ENCODE peak calls at places on chromosomes 7 and 10, in seven cellular contexts. K is mucosa of descending colon; Z is NCI-H1105; E is cardiac fibroblast; J is K562; L is endodermal cell; O is stimulated activated CD8-positive, alpha-beta memory T cell treated with anti-CD3 and anti-CD28 coated beads, Interleukin-2, amount 100 ng/mL, for 1 hour. U is an unnamed sample.

GRCh38 chr7:81851413-81851812 is 81.6 kb upstream of the HGF start:
- DNase-seq in K (no peak), Z (no peak), E (no peak), J (no peak), L (no peak), O (no peak), U (no peak)

GRCh38 chr10:12782537-12782936 is 219.0 kb downstream of the CCDC3 start:
- DNase-seq in K (no peak), Z (no peak), E (peak; percentile 37), J (peak; percentile 72), L (peak; percentile 84), O (no peak), U (no peak)

GRCh38 chr7:2157473-2158279 is 75.1 kb downstream of the MAD1L1 start:
- DNase-seq in K (no peak), Z (peak; percentile 91), E (peak; percentile 93), J (no peak), L (no peak), O (no peak), U (peak; percentile 25)

GRCh38 chr10:17811466-17811865 is 2.3 kb downstream of the MRC1 start:
- DNase-seq in K (no peak), Z (no peak), E (no peak), J (no peak), L (no peak), O (no peak), U (no peak)

GRCh38 chr10:5645375-5645774 is 21.0 kb downstream of the ASB13 start:
- DNase-seq in K (peak; percentile 71), Z (no peak), E (no peak), J (no peak), L (no peak), O (no peak), U (no peak)

GRCh38 chr7:70259497-70259896 is 661.2 kb downstream of the AUTS2 start:
- DNase-seq in K (no peak), Z (no peak), E (no peak), J (no peak), L (no peak), O (no peak), U (no peak)

GRCh38 chr7:155858521-155859061 is 46.3 kb upstream of the SHH start:
- DNase-seq in K (no peak), Z (no peak), E (peak; percentile 10), J (no peak), L (peak; percentile 14), O (no peak), U (peak; percentile 18)

GRCh38 chr10:557792-558328 is 131.6 kb downstream of the DIP2C start:
- DNase-seq in K (no peak), Z (no peak), E (no peak), J (no peak), L (peak; percentile 45), O (no peak), U (no peak)

GRCh38 chr7:103127006-103127405 is 21.9 kb downstream of the NAPEPLD start:
- DNase-seq in K (no peak), Z (no peak), E (no peak), J (no peak), L (no peak), O (no peak), U (no peak)

GRCh38 chr10:30371954-30372353 is 22.9 kb upstream of the MTPAP start:
- DNase-seq in K (no peak), Z (no peak), E (no peak), J (no peak), L (no peak), O (no peak), U (no peak)

GRCh38 chr10:33612551-33612950 is 278.1 kb upstream of the NRP1 start:
- DNase-seq in K (no peak), Z (no peak), E (peak; percentile 92), J (no peak), L (no peak), O (no peak), U (no peak)

GRCh38 chr7:44581426-44581906 is 565 bp downstream of the TMED4 start:
- DNase-seq in K (peak; percentile 71), Z (no peak), E (peak; percentile 29), J (no peak), L (peak; percentile 70), O (peak; percentile 9), U (no peak)

GRCh38 chr7:28674359-28674782 is 262.1 kb downstream of the CREB5 start:
- DNase-seq in K (no peak), Z (no peak), E (no peak), J (no peak), L (no peak), O (no peak), U (no peak)

GRCh38 chr10:91598211-91598981 is 34.5 kb downstream of the PPP1R3C start:
- DNase-seq in K (no peak), Z (no peak), E (peak; percentile 87), J (no peak), L (no peak), O (no peak), U (peak; percentile 40)

GRCh38 chr7:17696422-17696821 is 243.9 kb downstream of the SNX13 start:
- DNase-seq in K (no peak), Z (no peak), E (peak; percentile 98), J (no peak), L (no peak), O (no peak), U (peak; percentile 87)

GRCh38 chr10:89063465-89063864 is 72.9 kb downstream of the FAS start:
- DNase-seq in K (no peak), Z (no peak), E (no peak), J (no peak), L (no peak), O (no peak), U (no peak)

GRCh38 chr10:75542902-75543301 is 111.5 kb downstream of the LRMDA start:
- DNase-seq in K (peak; percentile 51), Z (no peak), E (peak; percentile 28), J (no peak), L (peak; percentile 61), O (no peak), U (no peak)

GRCh38 chr7:23967949-23968599 is 258.1 kb downstream of the STK31 start:
- DNase-seq in K (no peak), Z (no peak), E (no peak), J (no peak), L (peak; percentile 51), O (no peak), U (no peak)

GRCh38 chr7:112414855-112415490 is 35.3 kb upstream of the IFRD1 start:
- DNase-seq in K (no peak), Z (peak; percentile 61), E (peak; percentile 72), J (peak; percentile 73), L (no peak), O (no peak), U (no peak)

GRCh38 chr7:108002726-108003590 is at the start of gene LAMB1:
- DNase-seq in K (peak; percentile 85), Z (peak; percentile 18), E (peak; percentile 87), J (peak; percentile 93), L (peak; percentile 92), O (no peak), U (peak; percentile 29)

GRCh38 chr7:127782550-127783266 is 130.7 kb downstream of the SND1 start:
- DNase-seq in K (no peak), Z (no peak), E (peak; percentile 40), J (no peak), L (no peak), O (no peak), U (no peak)

GRCh38 chr7:19122018-19122588 is 4.7 kb upstream of the TWIST1 start:
- DNase-seq in K (no peak), Z (peak; percentile 20), E (peak; percentile 85), J (no peak), L (no peak), O (no peak), U (no peak)

U was measured in T1000.